ENCODE peak calls at places on chromosomes 16 and 17, in six cellular contexts. X, V, M, Y, H and T are unnamed samples. For H3K4me1, H3K36me3 and H3K9me3, the result is how much of the 10 kb centered on the place peaks cover.

GRCh38 chr16:16062023-16062932 is 112.9 kb downstream of the ABCC1 start:
- DNase-seq in V (peak), X (no peak), M (no peak), H (no peak), Y (no peak), T (no peak)

GRCh38 chr16:66869424-66869823 is 10.9 kb upstream of the PDP2 start:
- DNase-seq in V (no peak), X (no peak), M (no peak), H (no peak), Y (no peak), T (no peak)

GRCh38 chr17:12180644-12181261 is 160.1 kb downstream of the MAP2K4 start:
- DNase-seq in X (peak), M (peak), V (peak), Y (peak), H (no peak), T (peak)

GRCh38 chr16:11094075-11094593 is 149.8 kb downstream of the CLEC16A start:
- DNase-seq in Y (peak), M (no peak), V (peak), X (no peak), H (no peak), T (no peak)

GRCh38 chr17:64063088-64063487 is 42.7 kb upstream of the ICAM2 start:
- DNase-seq in H (no peak), V (peak), M (no peak), Y (peak), X (no peak), T (no peak)

GRCh38 chr17:15171433-15172047 is 93.6 kb downstream of the PMP22 start:
- DNase-seq in V (peak), M (peak), X (peak), H (peak), Y (no peak), T (peak)

GRCh38 chr16:17417740-17418139 is 53.0 kb downstream of the XYLT1 start:
- DNase-seq in X (no peak), V (no peak), M (no peak), Y (no peak), H (no peak), T (no peak)

GRCh38 chr16:22670044-22670536 is 143.9 kb upstream of the HS3ST2 start:
- DNase-seq in X (no peak), Y (no peak), M (no peak), H (no peak), V (no peak), T (no peak)

GRCh38 chr16:54418903-54419302 is 132.3 kb upstream of the IRX3 start:
- DNase-seq in X (no peak), M (no peak), V (no peak), H (no peak), Y (no peak), T (no peak)

GRCh38 chr17:65797809-65798208 is 236.4 kb upstream of the AXIN2 start:
- DNase-seq in X (no peak), M (no peak), V (peak), Y (no peak), H (no peak), T (no peak)

GRCh38 chr17:78242024-78242742 is 10.8 kb downstream of the TMEM235 start:
- DNase-seq in X (no peak), Y (no peak), M (no peak), H (peak), V (peak), T (no peak)

GRCh38 chr16:20167323-20167722 is 93.6 kb upstream of the GPR139 start:
- DNase-seq in V (no peak), M (no peak), Y (no peak), H (no peak), X (no peak), T (no peak)

GRCh38 chr16:575354-576196 is 5.8 kb downstream of the PIGQ start:
- DNase-seq in Y (no peak), M (no peak), V (no peak), H (no peak), X (no peak), T (no peak)

DNA sequence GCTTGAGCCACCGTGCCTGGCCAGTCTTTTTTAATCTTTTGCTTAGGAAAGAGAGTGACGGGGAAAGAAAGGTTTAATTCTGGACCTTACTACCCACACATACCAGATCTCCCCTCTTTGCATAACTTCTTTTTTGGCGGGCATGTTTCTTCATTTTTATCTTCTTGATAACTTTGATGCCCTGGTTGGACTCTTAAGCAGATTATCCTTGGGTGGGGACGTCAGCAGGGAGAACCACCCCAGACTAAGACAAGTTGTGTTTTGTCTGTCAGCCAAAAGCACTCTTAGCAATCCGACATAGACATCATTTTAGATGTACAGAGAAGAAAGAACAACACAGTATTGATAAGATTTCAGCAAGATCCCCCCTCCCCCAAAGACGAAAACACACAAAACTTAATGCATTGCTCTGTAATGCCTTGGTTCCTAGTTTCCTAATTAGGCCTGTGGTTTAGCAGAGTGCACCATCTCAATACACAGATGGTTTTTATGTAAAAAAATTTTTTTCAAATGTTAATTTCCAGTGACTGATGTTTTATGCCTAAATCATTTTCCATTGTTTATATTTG is 99.9 kb downstream of the MSI2 start:
- DNase-seq in M (no peak), X (no peak), V (peak), H (no peak), Y (peak), T (no peak)
- H3K4me1 ChIP-seq in M (under half), X (under half), V (half or more), H (under half), Y (half or more), T (under half)

DNA sequence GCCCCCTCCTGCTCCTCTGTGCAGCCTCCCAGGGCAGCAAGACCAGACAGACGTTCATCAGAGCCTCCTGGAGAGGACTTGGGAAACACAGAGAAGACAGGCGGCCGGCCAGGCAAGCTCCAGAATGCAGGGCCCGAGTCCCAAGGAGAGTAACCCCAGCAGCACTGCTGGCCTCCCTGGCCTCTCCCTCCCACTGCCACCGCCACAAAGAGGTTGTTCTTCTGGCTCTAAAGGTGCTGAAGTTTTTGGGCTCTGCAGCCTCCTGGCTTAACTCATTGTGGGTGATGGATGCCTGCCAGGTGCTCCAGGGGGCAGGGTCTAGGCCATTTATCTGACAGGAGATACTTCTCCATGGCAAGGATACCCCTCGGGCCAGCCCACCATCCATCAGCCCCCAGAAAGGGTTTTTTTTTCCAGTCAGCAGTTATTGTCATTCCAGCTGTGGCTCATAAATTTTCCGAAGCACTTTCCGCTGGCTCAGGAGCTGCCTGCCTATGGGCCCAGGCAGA is 32.0 kb upstream of the MRPS23 start:
- DNase-seq in V (no peak), M (no peak), Y (no peak), X (no peak), H (peak), T (no peak)
- H3K36me3 ChIP-seq in V (under half), M (under half), Y (under half), X (under half), H (under half), T (under half)

GRCh38 chr16:35691057-35691456 is 2231.6 kb downstream of the TP53TG3F start:
- DNase-seq in V (no peak), X (no peak), Y (no peak), M (no peak), H (no peak), T (no peak)
- H3K9me3 ChIP-seq in V (under half), X (under half), Y (under half), M (under half), H (half or more), T (under half)

DNA sequence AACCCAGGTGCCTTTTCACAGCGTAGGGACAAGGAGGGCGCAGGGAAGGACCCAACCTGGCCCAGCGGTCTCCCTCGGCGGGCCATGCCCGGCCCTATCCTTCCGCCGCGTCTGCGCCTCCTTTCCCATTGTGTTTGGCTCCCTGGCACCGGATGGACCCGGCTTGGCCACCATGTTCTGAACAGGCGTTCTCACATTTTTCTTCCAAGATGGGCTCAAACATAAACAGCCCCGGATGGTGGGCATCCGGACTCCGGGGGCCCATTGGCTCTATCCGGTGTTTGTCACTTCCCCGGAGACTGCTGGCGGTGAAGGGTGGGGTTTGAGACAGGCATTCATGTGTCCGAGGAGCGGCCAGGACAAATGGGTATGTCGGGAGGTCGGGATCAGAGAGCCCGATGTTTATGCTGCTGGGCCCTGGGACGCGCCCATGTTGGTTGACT is 188.1 kb downstream of the IRF8 start:
- DNase-seq in V (no peak), X (no peak), Y (no peak), M (no peak), H (peak), T (no peak)
- H3K4me1 ChIP-seq in V (under half), X (under half), Y (under half), M (under half), H (under half), T (under half)

GRCh38 chr16:28902909-28903308 is 22.1 kb downstream of the RABEP2 start:
- DNase-seq in X (no peak), H (no peak), V (no peak), M (no peak), Y (no peak), T (no peak)
- H3K36me3 ChIP-seq in X (under half), H (under half), V (half or more), M (under half), Y (under half), T (under half)

GRCh38 chr17:8923762-8924161 is 41.7 kb downstream of the PIK3R5 start:
- DNase-seq in Y (no peak), M (no peak), V (no peak), H (no peak), X (no peak), T (no peak)

GRCh38 chr17:8925141-8925540 is 40.4 kb downstream of the PIK3R5 start:
- DNase-seq in Y (no peak), V (no peak), M (no peak), H (no peak), X (no peak), T (no peak)

GRCh38 chr17:8927395-8927794 is 38.1 kb downstream of the PIK3R5 start:
- DNase-seq in X (no peak), V (no peak), M (no peak), Y (no peak), H (no peak), T (no peak)

GRCh38 chr17:8924595-8924994 is 40.9 kb downstream of the PIK3R5 start:
- DNase-seq in M (no peak), X (no peak), V (no peak), H (no peak), Y (peak), T (no peak)

GRCh38 chr17:8925808-8926207 is 39.7 kb downstream of the PIK3R5 start:
- DNase-seq in V (no peak), H (no peak), X (no peak), M (no peak), Y (no peak), T (no peak)
- H3K9me3 ChIP-seq in V (under half), H (under half), X (under half), M (under half), Y (under half), T (under half)